ENCODE peak calls at places on chromosomes 12 and 14, in six cellular contexts. One of them, this sample, is unnamed.
A peak's percentile ranks its signal among the peaks of the same experiment; 100 is the strongest.

GRCh38 chr12:70741266-70741665 is 104.0 kb upstream of the PTPRB start:
- DNase-seq in cardiac muscle cell: no peak
- DNase-seq in MM.1S: no peak
- DNase-seq in adipocyte: no peak
- DNase-seq in left ventricle myocardium inferior: no peak
- DNase-seq in tibial nerve: no peak
- DNase-seq in this sample: no peak

GRCh38 chr12:1776139-1776975 is 44.0 kb upstream of the LRTM2 start:
- DNase-seq in cardiac muscle cell: peak; percentile 60
- DNase-seq in MM.1S: no peak
- DNase-seq in adipocyte: peak; percentile 77
- DNase-seq in left ventricle myocardium inferior: no peak
- DNase-seq in tibial nerve: no peak
- DNase-seq in this sample: no peak

GRCh38 chr12:102527256-102527720 is 46.9 kb upstream of the IGF1 start:
- DNase-seq in cardiac muscle cell: peak; percentile 63
- DNase-seq in MM.1S: no peak
- DNase-seq in adipocyte: peak; percentile 41
- DNase-seq in left ventricle myocardium inferior: no peak
- DNase-seq in tibial nerve: no peak
- DNase-seq in this sample: no peak

GRCh38 chr14:81831128-81831815 is 297.6 kb upstream of the SEL1L start:
- DNase-seq in cardiac muscle cell: peak; percentile 0
- DNase-seq in MM.1S: no peak
- DNase-seq in adipocyte: peak; percentile 0
- DNase-seq in left ventricle myocardium inferior: peak; percentile 59
- DNase-seq in tibial nerve: peak; percentile 14
- DNase-seq in this sample: no peak

GRCh38 chr14:66595394-66595793 is 87.4 kb downstream of the GPHN start:
- DNase-seq in cardiac muscle cell: no peak
- DNase-seq in MM.1S: no peak
- DNase-seq in adipocyte: no peak
- DNase-seq in left ventricle myocardium inferior: no peak
- DNase-seq in tibial nerve: no peak
- DNase-seq in this sample: no peak

GRCh38 chr12:11749943-11750690 is 100.6 kb downstream of the ETV6 start:
- DNase-seq in cardiac muscle cell: no peak
- DNase-seq in MM.1S: peak; percentile 69
- DNase-seq in adipocyte: no peak
- DNase-seq in left ventricle myocardium inferior: peak; percentile 26
- DNase-seq in tibial nerve: no peak
- DNase-seq in this sample: no peak

GRCh38 chr14:64337901-64338615 is 43.9 kb upstream of the ESR2 start:
- DNase-seq in cardiac muscle cell: peak; percentile 62
- DNase-seq in MM.1S: peak; percentile 19
- DNase-seq in adipocyte: peak; percentile 84
- DNase-seq in left ventricle myocardium inferior: no peak
- DNase-seq in tibial nerve: no peak
- DNase-seq in this sample: no peak

GRCh38 chr12:102631274-102631673 is 150.9 kb upstream of the IGF1 start:
- DNase-seq in cardiac muscle cell: peak; percentile 39
- DNase-seq in MM.1S: no peak
- DNase-seq in adipocyte: peak; percentile 76
- DNase-seq in left ventricle myocardium inferior: no peak
- DNase-seq in tibial nerve: no peak
- DNase-seq in this sample: no peak

GRCh38 chr12:92408072-92408900 is 262.6 kb upstream of the BTG1 start:
- DNase-seq in cardiac muscle cell: peak; percentile 53
- DNase-seq in MM.1S: peak; percentile 71
- DNase-seq in adipocyte: peak; percentile 19
- DNase-seq in left ventricle myocardium inferior: no peak
- DNase-seq in tibial nerve: no peak
- DNase-seq in this sample: peak; percentile 51

GRCh38 chr14:69719501-69719951 is 47.4 kb upstream of the SRSF5 start:
- DNase-seq in cardiac muscle cell: peak; percentile 99
- DNase-seq in MM.1S: no peak
- DNase-seq in adipocyte: peak; percentile 88
- DNase-seq in left ventricle myocardium inferior: peak; percentile 50
- DNase-seq in tibial nerve: no peak
- DNase-seq in this sample: no peak

GRCh38 chr12:20429876-20430275 is 61.5 kb downstream of the PDE3A start:
- DNase-seq in cardiac muscle cell: no peak
- DNase-seq in MM.1S: no peak
- DNase-seq in adipocyte: peak; percentile 49
- DNase-seq in left ventricle myocardium inferior: no peak
- DNase-seq in tibial nerve: no peak
- DNase-seq in this sample: no peak

GRCh38 chr12:19894803-19895202 is 455.5 kb downstream of the AEBP2 start:
- DNase-seq in cardiac muscle cell: peak; percentile 31
- DNase-seq in MM.1S: peak; percentile 93
- DNase-seq in adipocyte: peak; percentile 28
- DNase-seq in left ventricle myocardium inferior: no peak
- DNase-seq in tibial nerve: no peak
- DNase-seq in this sample: no peak

GRCh38 chr14:100754020-100754419 is 27.3 kb downstream of the DLK1 start:
- DNase-seq in cardiac muscle cell: no peak
- DNase-seq in MM.1S: no peak
- DNase-seq in adipocyte: no peak
- DNase-seq in left ventricle myocardium inferior: no peak
- DNase-seq in tibial nerve: no peak
- DNase-seq in this sample: no peak

GRCh38 chr12:45912774-45913173 is 77.6 kb downstream of the SCAF11 start:
- DNase-seq in cardiac muscle cell: no peak
- DNase-seq in MM.1S: no peak
- DNase-seq in adipocyte: no peak
- DNase-seq in left ventricle myocardium inferior: no peak
- DNase-seq in tibial nerve: no peak
- DNase-seq in this sample: no peak

GRCh38 chr12:124140889-124141550 is 153.9 kb upstream of the RFLNA start:
- DNase-seq in cardiac muscle cell: no peak
- DNase-seq in MM.1S: no peak
- DNase-seq in adipocyte: no peak
- DNase-seq in left ventricle myocardium inferior: no peak
- DNase-seq in tibial nerve: no peak
- DNase-seq in this sample: no peak

GRCh38 chr12:90484130-90484529 is 470.8 kb downstream of the CCER1 start:
- DNase-seq in cardiac muscle cell: no peak
- DNase-seq in MM.1S: no peak
- DNase-seq in adipocyte: no peak
- DNase-seq in left ventricle myocardium inferior: no peak
- DNase-seq in tibial nerve: no peak
- DNase-seq in this sample: no peak

GRCh38 chr12:132444957-132445883 is 44.7 kb upstream of the FBRSL1 start:
- DNase-seq in cardiac muscle cell: no peak
- DNase-seq in MM.1S: no peak
- DNase-seq in adipocyte: no peak
- DNase-seq in left ventricle myocardium inferior: peak; percentile 24
- DNase-seq in tibial nerve: no peak
- DNase-seq in this sample: peak; percentile 43

GRCh38 chr12:57621497-57622292 is 10.5 kb downstream of the ARHGEF25 start:
- DNase-seq in cardiac muscle cell: peak; percentile 53
- DNase-seq in MM.1S: peak; percentile 40
- DNase-seq in adipocyte: peak; percentile 81
- DNase-seq in left ventricle myocardium inferior: peak; percentile 64
- DNase-seq in tibial nerve: no peak
- DNase-seq in this sample: peak; percentile 47

GRCh38 chr14:26863736-26864135 is 265.9 kb upstream of the NOVA1 start:
- DNase-seq in cardiac muscle cell: peak; percentile 60
- DNase-seq in MM.1S: no peak
- DNase-seq in adipocyte: no peak
- DNase-seq in left ventricle myocardium inferior: no peak
- DNase-seq in tibial nerve: no peak
- DNase-seq in this sample: no peak

GRCh38 chr12:60223242-60223641 is 627.4 kb downstream of the SLC16A7 start:
- DNase-seq in cardiac muscle cell: no peak
- DNase-seq in MM.1S: no peak
- DNase-seq in adipocyte: no peak
- DNase-seq in left ventricle myocardium inferior: no peak
- DNase-seq in tibial nerve: no peak
- DNase-seq in this sample: no peak

GRCh38 chr14:104520620-104521410 is 58.7 kb upstream of the C14orf180 start:
- DNase-seq in cardiac muscle cell: no peak
- DNase-seq in MM.1S: no peak
- DNase-seq in adipocyte: no peak
- DNase-seq in left ventricle myocardium inferior: no peak
- DNase-seq in tibial nerve: no peak
- DNase-seq in this sample: no peak

GRCh38 chr12:62192486-62193250 is 67.5 kb upstream of the USP15 start:
- DNase-seq in cardiac muscle cell: peak; percentile 92
- DNase-seq in MM.1S: peak; percentile 86
- DNase-seq in adipocyte: peak; percentile 93
- DNase-seq in left ventricle myocardium inferior: peak; percentile 15
- DNase-seq in tibial nerve: no peak
- DNase-seq in this sample: peak; percentile 54

GRCh38 chr12:4908694-4909396 is 860 bp upstream of the KCNA1 start:
- DNase-seq in cardiac muscle cell: no peak
- DNase-seq in MM.1S: no peak
- DNase-seq in adipocyte: peak; percentile 35
- DNase-seq in left ventricle myocardium inferior: no peak
- DNase-seq in tibial nerve: no peak
- DNase-seq in this sample: no peak

GRCh38 chr12:23399402-23399933 is 550.0 kb downstream of the SOX5 start:
- DNase-seq in cardiac muscle cell: no peak
- DNase-seq in MM.1S: no peak
- DNase-seq in adipocyte: no peak
- DNase-seq in left ventricle myocardium inferior: no peak
- DNase-seq in tibial nerve: no peak
- DNase-seq in this sample: no peak

GRCh38 chr12:124750787-124751471 is 112.7 kb downstream of the SCARB1 start:
- DNase-seq in cardiac muscle cell: no peak
- DNase-seq in MM.1S: no peak
- DNase-seq in adipocyte: no peak
- DNase-seq in left ventricle myocardium inferior: no peak
- DNase-seq in tibial nerve: no peak
- DNase-seq in this sample: no peak

GRCh38 chr12:2288471-2288870 is 235.7 kb downstream of the CACNA1C start:
- DNase-seq in cardiac muscle cell: no peak
- DNase-seq in MM.1S: no peak
- DNase-seq in adipocyte: no peak
- DNase-seq in left ventricle myocardium inferior: no peak
- DNase-seq in tibial nerve: no peak
- DNase-seq in this sample: no peak

GRCh38 chr12:111361717-111362576 is 6.9 kb downstream of the PHETA1 start:
- DNase-seq in cardiac muscle cell: no peak
- DNase-seq in MM.1S: no peak
- DNase-seq in adipocyte: no peak
- DNase-seq in left ventricle myocardium inferior: peak; percentile 29
- DNase-seq in tibial nerve: no peak
- DNase-seq in this sample: peak; percentile 58

GRCh38 chr12:51819851-51820720 is 28.4 kb downstream of the FIGNL2 start:
- DNase-seq in cardiac muscle cell: no peak
- DNase-seq in MM.1S: no peak
- DNase-seq in adipocyte: no peak
- DNase-seq in left ventricle myocardium inferior: peak; percentile 36
- DNase-seq in tibial nerve: no peak
- DNase-seq in this sample: no peak
- H3K4me3 ChIP-seq in cardiac muscle cell: peak overlapping the region; percentile 28
- H3K4me3 ChIP-seq in MM.1S: no peak overlapping the region
- H3K4me3 ChIP-seq in adipocyte: peak overlapping the region; percentile 23
- H3K4me3 ChIP-seq in left ventricle myocardium inferior: peak overlapping the region; percentile 68
- H3K4me3 ChIP-seq in tibial nerve: peak overlapping the region; percentile 29
- H3K4me3 ChIP-seq in this sample: no peak overlapping the region

DNA sequence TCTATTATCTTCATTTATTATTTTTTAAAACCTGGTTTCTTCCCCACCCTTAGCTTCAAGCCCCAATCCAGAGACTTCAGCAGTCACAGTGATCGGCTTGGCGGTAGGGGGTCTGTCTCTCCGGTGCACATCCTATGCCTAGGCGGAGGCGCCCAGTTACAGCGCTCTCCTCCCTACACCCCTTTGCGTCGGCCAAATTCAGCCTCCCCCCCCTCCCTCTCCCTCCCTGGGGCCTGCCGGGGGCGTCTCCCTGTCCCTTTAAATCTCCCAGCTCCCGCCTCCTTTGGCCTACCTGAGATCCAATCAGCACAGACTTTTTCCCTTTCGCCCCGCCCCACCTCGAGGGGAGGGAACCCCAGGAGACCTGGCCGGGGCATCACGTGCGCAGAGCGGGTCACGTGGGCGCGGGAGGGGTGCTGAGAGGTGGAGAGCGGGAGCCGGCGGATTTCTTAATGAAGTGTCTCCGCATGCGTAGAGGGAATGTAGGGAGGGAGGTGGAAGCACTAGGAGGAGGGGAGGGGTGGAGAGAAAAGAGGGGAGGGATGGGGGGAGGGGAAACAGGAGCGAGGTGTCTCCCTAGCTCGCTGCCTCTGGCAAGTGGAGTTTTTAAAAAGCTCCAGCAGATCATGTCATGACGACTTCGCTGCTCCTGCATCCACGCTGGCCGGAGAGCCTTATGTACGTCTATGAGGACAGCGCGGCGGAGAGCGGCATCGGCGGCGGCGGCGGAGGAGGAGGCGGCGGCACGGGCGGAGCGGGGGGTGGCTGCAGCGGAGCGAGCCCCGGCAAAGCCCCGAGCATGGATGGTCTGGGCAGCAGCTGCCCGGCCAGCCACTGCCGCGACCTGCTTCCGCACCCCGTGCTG is at the start of gene HOXC13:
- DNase-seq in cardiac muscle cell: peak; percentile 14
- DNase-seq in MM.1S: peak; percentile 38
- DNase-seq in adipocyte: no peak
- DNase-seq in left ventricle myocardium inferior: no peak
- DNase-seq in tibial nerve: no peak
- DNase-seq in this sample: no peak
- H3K4me3 ChIP-seq in cardiac muscle cell: no peak within 1 kb of the TSS
- H3K4me3 ChIP-seq in MM.1S: no peak within 1 kb of the TSS
- H3K4me3 ChIP-seq in adipocyte: peak within 1 kb of the TSS; percentile 77
- H3K4me3 ChIP-seq in left ventricle myocardium inferior: peak within 1 kb of the TSS; percentile 19
- H3K4me3 ChIP-seq in tibial nerve: no peak within 1 kb of the TSS
- H3K4me3 ChIP-seq in this sample: no peak within 1 kb of the TSS

GRCh38 chr12:71941174-71941573 is 2.5 kb downstream of the TPH2 start:
- DNase-seq in cardiac muscle cell: no peak
- DNase-seq in MM.1S: no peak
- DNase-seq in adipocyte: no peak
- DNase-seq in left ventricle myocardium inferior: no peak
- DNase-seq in tibial nerve: no peak
- DNase-seq in this sample: no peak

GRCh38 chr12:71938728-71939385 is at the start of gene TPH2:
- DNase-seq in cardiac muscle cell: peak; percentile 77
- DNase-seq in MM.1S: peak; percentile 44
- DNase-seq in adipocyte: peak; percentile 69
- DNase-seq in left ventricle myocardium inferior: peak; percentile 20
- DNase-seq in tibial nerve: no peak
- DNase-seq in this sample: peak; percentile 34

DNA sequence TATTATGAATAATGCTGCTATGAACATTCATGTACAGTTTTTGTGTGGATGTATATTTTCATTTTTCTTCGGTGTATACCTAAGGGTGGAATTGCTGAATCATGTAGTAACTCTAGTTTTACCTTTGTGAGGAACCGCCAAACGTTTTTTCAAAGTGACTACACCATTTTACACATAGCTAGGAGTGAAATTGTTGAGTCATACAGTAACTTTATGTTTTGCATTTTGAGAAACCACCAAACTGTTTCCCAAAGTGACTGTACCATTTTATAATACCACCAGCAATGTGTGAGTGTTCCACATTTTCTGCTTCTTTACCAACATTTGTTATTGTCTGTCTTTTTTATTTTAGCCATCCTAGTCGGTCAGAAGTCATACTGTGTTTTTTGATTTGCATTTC is 3.1 kb upstream of the TPH2 start:
- DNase-seq in cardiac muscle cell: no peak
- DNase-seq in MM.1S: no peak
- DNase-seq in adipocyte: no peak
- DNase-seq in left ventricle myocardium inferior: no peak
- DNase-seq in tibial nerve: no peak
- DNase-seq in this sample: no peak
- H3K4me3 ChIP-seq in cardiac muscle cell: no peak overlapping the region
- H3K4me3 ChIP-seq in MM.1S: no peak overlapping the region
- H3K4me3 ChIP-seq in adipocyte: no peak overlapping the region
- H3K4me3 ChIP-seq in left ventricle myocardium inferior: no peak overlapping the region
- H3K4me3 ChIP-seq in tibial nerve: no peak overlapping the region
- H3K4me3 ChIP-seq in this sample: no peak overlapping the region

GRCh38 chr12:56160894-56161667 is 2.9 kb downstream of the MYL6 start:
- DNase-seq in cardiac muscle cell: no peak
- DNase-seq in MM.1S: no peak
- DNase-seq in adipocyte: no peak
- DNase-seq in left ventricle myocardium inferior: no peak
- DNase-seq in tibial nerve: no peak
- DNase-seq in this sample: no peak
- H3K4me3 ChIP-seq in cardiac muscle cell: peak overlapping the region; percentile 86
- H3K4me3 ChIP-seq in MM.1S: no peak overlapping the region
- H3K4me3 ChIP-seq in adipocyte: peak overlapping the region; percentile 98
- H3K4me3 ChIP-seq in left ventricle myocardium inferior: peak overlapping the region; percentile 75
- H3K4me3 ChIP-seq in tibial nerve: peak overlapping the region; percentile 69
- H3K4me3 ChIP-seq in this sample: peak overlapping the region; percentile 92